ENCODE peak calls at places on chromosome 5, in five cellular contexts. Y, P, A, U and G are unnamed samples.
A peak's percentile ranks its signal among the peaks of the same experiment; 100 is the strongest.

GRCh38 chr5:116289276-116289675 is 204.5 kb downstream of the COMMD10 start:
- DNase-seq in A (no peak), U (no peak), Y (no peak), P (no peak), G (no peak)

GRCh38 chr5:132090107-132090506 is 16.5 kb downstream of the CSF2 start:
- DNase-seq in Y (no peak), U (no peak), P (no peak), A (peak; percentile 80), G (peak; percentile 93)

GRCh38 chr5:36897616-36898015 is 21.0 kb downstream of the NIPBL start:
- DNase-seq in U (no peak), A (peak; percentile 53), P (no peak), Y (no peak), G (peak; percentile 53)

GRCh38 chr5:91269198-91269597 is 113.9 kb downstream of the ARRDC3 start:
- DNase-seq in Y (no peak), P (no peak), A (no peak), U (no peak), G (no peak)

GRCh38 chr5:78008356-78008967 is 232.3 kb upstream of the TBCA start:
- DNase-seq in P (no peak), A (peak; percentile 54), Y (no peak), U (no peak), G (peak; percentile 56)

GRCh38 chr5:146223179-146223578 is 19.8 kb downstream of the RBM27 start:
- DNase-seq in P (no peak), Y (no peak), A (no peak), U (no peak), G (no peak)

GRCh38 chr5:116320486-116320885 is 235.7 kb downstream of the COMMD10 start:
- DNase-seq in Y (no peak), U (no peak), P (no peak), A (peak; percentile 45), G (peak; percentile 40)

GRCh38 chr5:91127682-91128081 is 255.4 kb downstream of the ARRDC3 start:
- DNase-seq in U (no peak), Y (no peak), A (no peak), P (no peak), G (no peak)

GRCh38 chr5:178993955-178994579 is 1.1 kb downstream of the GRM6 start:
- DNase-seq in Y (no peak), A (no peak), U (no peak), P (no peak), G (no peak)

GRCh38 chr5:77143998-77144836 is 57.1 kb upstream of the ZBED3 start:
- DNase-seq in U (peak; percentile 56), Y (peak; percentile 84), P (peak; percentile 80), A (peak; percentile 70), G (peak; percentile 77)

GRCh38 chr5:150590979-150591411 is 49.5 kb upstream of the SYNPO start:
- DNase-seq in U (peak; percentile 62), A (no peak), P (no peak), Y (no peak), G (no peak)

GRCh38 chr5:6194261-6194875 is 184.0 kb downstream of the MED10 start:
- DNase-seq in U (no peak), P (no peak), Y (no peak), A (no peak), G (no peak)

GRCh38 chr5:124064956-124065355 is 553.0 kb downstream of the CSNK1G3 start:
- DNase-seq in A (no peak), P (no peak), Y (no peak), U (no peak), G (no peak)

GRCh38 chr5:91281409-91281808 is 101.7 kb downstream of the ARRDC3 start:
- DNase-seq in A (peak; percentile 90), U (no peak), P (no peak), Y (peak; percentile 13), G (peak; percentile 86)

GRCh38 chr5:108196276-108196675 is 185.6 kb downstream of the FBXL17 start:
- DNase-seq in U (no peak), P (no peak), A (no peak), Y (no peak), G (no peak)

DNA sequence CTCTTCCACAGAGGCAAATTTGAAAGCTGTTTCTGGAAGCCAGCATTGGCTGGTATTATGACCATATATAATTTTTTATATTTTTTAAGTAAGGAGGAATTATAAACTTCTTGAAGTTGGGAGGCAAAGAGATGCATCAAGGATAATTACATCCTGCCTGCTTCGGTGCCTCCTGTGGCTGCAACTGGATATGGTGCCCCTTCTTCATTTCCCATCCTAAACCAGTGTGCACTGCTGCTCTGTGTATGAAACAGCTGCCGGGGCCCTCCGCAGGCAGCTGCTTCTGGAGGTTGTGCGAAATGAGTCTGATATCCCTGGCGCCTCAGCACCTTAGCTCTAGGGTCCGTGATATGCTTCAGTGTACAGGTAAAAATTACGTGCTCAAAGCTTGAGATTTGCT is 304.2 kb downstream of the ENC1 start:
- DNase-seq in U (no peak), A (no peak), P (no peak), Y (no peak), G (no peak)
- TF ChIP-seq CTCF in U (no peak), A (no peak), P (no peak), Y (no peak), G (peak; percentile 30)

GRCh38 chr5:55226027-55226933 is 835 bp downstream of the MCIDAS start:
- DNase-seq in A (peak; percentile 25), Y (peak; percentile 44), U (no peak), P (no peak), G (peak; percentile 24)

GRCh38 chr5:55230086-55230629 is 3.0 kb upstream of the MCIDAS start:
- DNase-seq in U (no peak), Y (no peak), A (no peak), P (no peak), G (no peak)

GRCh38 chr5:55225346-55225745 is 1.8 kb downstream of the MCIDAS start:
- DNase-seq in P (no peak), U (no peak), A (no peak), Y (no peak), G (no peak)

GRCh38 chr5:55226934-55227737 is at the start of gene MCIDAS:
- DNase-seq in A (no peak), U (peak; percentile 20), Y (peak; percentile 31), P (peak; percentile 64), G (no peak)

GRCh38 chr5:55227738-55228430 is 769 bp upstream of the MCIDAS start:
- DNase-seq in Y (no peak), A (no peak), U (no peak), P (no peak), G (no peak)
- H3K4me3 ChIP-seq in Y (peak overlapping the region; percentile 48), A (peak overlapping the region; percentile 48), U (peak overlapping the region; percentile 57), P (peak overlapping the region; percentile 65), G (peak overlapping the region; percentile 26)

GRCh38 chr5:57097526-57097925 is 76.3 kb upstream of the GPBP1 start:
- DNase-seq in A (no peak), U (no peak), Y (no peak), P (no peak), G (no peak)

GRCh38 chr5:57094753-57095683 is 78.8 kb upstream of the GPBP1 start:
- DNase-seq in U (no peak), P (no peak), A (no peak), Y (no peak), G (no peak)
- TF ChIP-seq CTCF in U (peak; percentile 22), P (no peak), A (peak; percentile 12), Y (no peak), G (peak; percentile 11)

GRCh38 chr5:135488727-135489465 is 36.7 kb upstream of the TIFAB start:
- DNase-seq in P (no peak), Y (peak; percentile 45), A (peak; percentile 61), U (no peak), G (peak; percentile 84)
- H3K4me3 ChIP-seq in P (peak overlapping the region; percentile 54), Y (peak overlapping the region; percentile 39), A (peak overlapping the region; percentile 48), U (peak overlapping the region; percentile 57), G (peak overlapping the region; percentile 41)

GRCh38 chr5:170917113-170917512 is 55.3 kb downstream of the RANBP17 start:
- DNase-seq in P (no peak), U (no peak), Y (no peak), A (peak; percentile 16), G (no peak)
- TF ChIP-seq CTCF in P (no peak), U (no peak), Y (peak; percentile 21), A (no peak), G (peak; percentile 12)

DNA sequence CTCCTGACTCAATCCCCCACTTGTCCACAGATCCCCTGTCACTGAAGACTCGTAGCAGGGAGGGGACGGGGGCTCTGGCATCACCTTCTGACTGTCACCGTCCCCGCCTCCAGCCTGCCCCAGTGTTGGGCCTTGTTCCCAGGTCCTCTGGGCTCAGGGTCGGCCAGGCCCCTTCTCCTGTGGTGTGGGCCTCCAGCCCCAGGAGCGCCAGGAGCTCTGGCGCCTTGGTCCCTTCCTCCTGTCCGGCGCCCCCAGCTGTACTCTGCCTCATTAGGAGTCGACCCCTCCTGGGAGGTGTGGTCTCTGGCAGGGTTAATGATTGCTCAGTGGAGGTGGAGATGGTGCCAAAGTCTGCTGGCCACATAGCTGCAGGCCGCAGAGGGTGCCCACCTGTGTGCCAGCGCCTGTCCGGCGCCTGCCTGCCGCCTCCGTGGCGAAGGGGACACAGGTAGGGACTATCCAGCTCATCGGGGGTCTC is at the start of gene CDHR2:
- DNase-seq in A (no peak), Y (no peak), P (no peak), U (no peak), G (no peak)
- H3K4me3 ChIP-seq in A (no peak within 1 kb of the TSS), Y (no peak within 1 kb of the TSS), P (no peak within 1 kb of the TSS), U (no peak within 1 kb of the TSS), G (no peak within 1 kb of the TSS)